ENCODE peak calls at places on chromosome 10, in five cellular contexts. O, K, B, X and H are unnamed samples.

GRCh38 chr10:92750788-92751533 is 61.2 kb downstream of the HHEX start:
- DNase-seq in O (no peak), K (no peak), B (no peak), X (no peak), H (no peak)

GRCh38 chr10:106863549-106863948 is 301.0 kb downstream of the SORCS1 start:
- DNase-seq in O (no peak), K (no peak), B (no peak), X (no peak), H (no peak)

GRCh38 chr10:133379152-133379800 is at the start of gene PAOX:
- DNase-seq in O (peak; percentile 55), K (peak; percentile 71), B (peak; percentile 62), X (no peak), H (no peak)

GRCh38 chr10:93715345-93715744 is 13.0 kb upstream of the FRA10AC1 start:
- DNase-seq in O (no peak), K (no peak), B (no peak), X (no peak), H (no peak)

GRCh38 chr10:74947781-74948401 is 121.5 kb downstream of the KAT6B start:
- DNase-seq in O (no peak), K (no peak), B (no peak), X (no peak), H (no peak)

GRCh38 chr10:60975716-60976115 is 31.7 kb upstream of the RHOBTB1 start:
- DNase-seq in O (no peak), K (no peak), B (no peak), X (no peak), H (no peak)

GRCh38 chr10:81820418-81820817 is 54.6 kb upstream of the NRG3 start:
- DNase-seq in O (no peak), K (no peak), B (no peak), X (no peak), H (no peak)

GRCh38 chr10:98423691-98424120 is 8.7 kb upstream of the PYROXD2 start:
- DNase-seq in O (no peak), K (no peak), B (peak; percentile 85), X (no peak), H (no peak)

GRCh38 chr10:60733189-60733815 is 45.0 kb upstream of the CDK1 start:
- DNase-seq in O (no peak), K (peak; percentile 57), B (peak; percentile 69), X (no peak), H (no peak)

GRCh38 chr10:112208981-112209380 is 25.4 kb upstream of the GPAM start:
- DNase-seq in O (no peak), K (no peak), B (no peak), X (no peak), H (no peak)

DNA sequence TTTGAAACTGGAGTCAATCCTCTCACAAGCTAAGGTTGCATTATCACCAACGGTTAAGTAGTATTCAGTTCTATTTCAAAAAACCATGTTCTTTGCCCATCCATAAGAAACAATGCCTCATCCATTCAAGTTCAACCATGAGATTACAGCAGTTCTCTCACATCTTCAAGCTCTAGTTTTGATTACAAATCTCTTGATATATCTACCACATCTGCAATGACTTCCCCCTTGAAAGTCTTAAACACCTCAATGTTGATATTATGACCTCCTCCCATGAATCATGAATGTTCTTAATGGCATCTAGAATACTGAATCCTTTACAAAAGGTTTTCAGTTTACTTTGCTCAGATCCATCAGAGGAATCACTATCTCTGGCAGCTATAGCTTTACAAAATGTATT is 81.8 kb downstream of the JMJD1C start:
- DNase-seq in O (no peak), K (no peak), B (no peak), X (no peak), H (no peak)
- H3K27ac ChIP-seq in O (no peak overlapping the region), K (no peak overlapping the region), B (no peak overlapping the region), X (no peak overlapping the region), H (no peak overlapping the region)

DNA sequence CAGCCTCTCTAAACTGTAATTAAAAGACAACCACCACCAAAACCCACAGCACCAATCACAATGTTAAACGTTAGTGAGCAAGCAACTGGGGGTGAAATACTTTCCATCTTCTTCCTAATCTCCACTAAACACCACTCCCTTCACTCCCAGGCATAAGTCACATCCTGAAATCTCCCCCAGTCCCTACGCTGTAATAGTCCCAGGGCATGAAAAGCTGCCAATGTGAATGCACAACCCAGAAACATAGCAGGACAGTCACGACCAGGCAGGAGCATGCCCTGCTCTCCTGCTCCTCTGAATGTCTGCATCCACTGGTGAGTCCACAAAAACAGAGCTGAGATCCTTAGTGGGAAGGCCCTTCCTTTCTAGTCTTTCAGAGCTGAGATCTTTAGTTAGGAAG is 288.9 kb downstream of the PARD3 start:
- DNase-seq in O (no peak), K (no peak), B (no peak), X (no peak), H (no peak)
- H3K27ac ChIP-seq in O (peak overlapping the region; percentile 22), K (no peak overlapping the region), B (peak overlapping the region; percentile 9), X (no peak overlapping the region), H (peak overlapping the region; percentile 77)

GRCh38 chr10:59536576-59537014 is 173.1 kb downstream of the SLC16A9 start:
- DNase-seq in O (no peak), K (no peak), B (no peak), X (no peak), H (no peak)

GRCh38 chr10:59538623-59539022 is 171.0 kb downstream of the SLC16A9 start:
- DNase-seq in O (no peak), K (no peak), B (no peak), X (no peak), H (no peak)

GRCh38 chr10:59536151-59536550 is 173.5 kb downstream of the SLC16A9 start:
- DNase-seq in O (no peak), K (no peak), B (no peak), X (no peak), H (peak; percentile 12)

GRCh38 chr10:59537451-59537850 is 172.2 kb downstream of the SLC16A9 start:
- DNase-seq in O (no peak), K (no peak), B (no peak), X (no peak), H (no peak)
- H3K27ac ChIP-seq in O (peak overlapping the region; percentile 67), K (no peak overlapping the region), B (no peak overlapping the region), X (no peak overlapping the region), H (no peak overlapping the region)

DNA sequence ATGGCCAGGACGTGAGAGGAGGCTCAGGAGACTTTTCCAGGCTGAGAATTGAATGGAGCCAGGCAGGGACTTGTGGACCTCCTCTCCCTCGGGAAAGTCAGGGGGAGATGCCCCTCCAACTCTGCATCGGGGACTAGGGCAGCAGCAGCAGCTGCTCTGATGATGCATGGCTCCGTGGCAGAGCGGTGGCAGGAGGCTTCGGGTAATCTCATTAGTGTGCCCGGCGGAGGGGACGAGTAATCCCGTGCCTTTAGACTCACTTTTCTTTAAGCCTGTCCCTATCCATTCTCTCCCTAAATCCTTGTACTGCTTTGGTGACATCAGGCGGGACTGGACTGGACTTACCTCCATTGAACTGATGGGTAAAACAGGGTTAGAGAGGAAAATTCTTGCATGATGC is 75.1 kb downstream of the ZMIZ1 start:
- DNase-seq in O (no peak), K (no peak), B (no peak), X (no peak), H (no peak)
- H3K27ac ChIP-seq in O (peak overlapping the region; percentile 91), K (no peak overlapping the region), B (no peak overlapping the region), X (no peak overlapping the region), H (no peak overlapping the region)

GRCh38 chr10:17199351-17199804 is 2.1 kb downstream of the TRDMT1 start:
- DNase-seq in O (no peak), K (no peak), B (no peak), X (no peak), H (no peak)
- H3K27ac ChIP-seq in O (peak overlapping the region; percentile 97), K (no peak overlapping the region), B (peak overlapping the region; percentile 53), X (no peak overlapping the region), H (no peak overlapping the region)

DNA sequence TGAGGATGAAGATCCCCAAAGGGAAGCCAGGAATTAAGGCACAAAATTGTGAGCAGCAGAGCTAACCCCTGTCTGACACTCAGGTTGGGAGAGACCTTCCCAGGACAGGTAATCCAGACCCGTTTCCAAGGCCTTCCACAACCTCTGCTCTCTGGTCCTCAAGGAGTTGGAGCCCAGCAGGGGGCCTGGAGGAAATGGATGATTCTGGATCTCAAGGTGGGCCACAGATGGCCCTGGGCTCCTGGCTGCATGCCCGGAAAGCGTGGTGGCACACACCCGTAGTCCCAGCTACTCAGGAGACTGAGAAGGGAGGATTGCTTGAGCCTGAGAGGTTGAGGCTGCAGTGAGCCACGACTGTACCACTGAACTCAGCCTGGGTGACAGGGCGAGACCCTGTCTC is 42.3 kb downstream of the DPYSL4 start:
- DNase-seq in O (no peak), K (no peak), B (no peak), X (no peak), H (no peak)
- H3K27ac ChIP-seq in O (no peak overlapping the region), K (no peak overlapping the region), B (no peak overlapping the region), X (no peak overlapping the region), H (no peak overlapping the region)

DNA sequence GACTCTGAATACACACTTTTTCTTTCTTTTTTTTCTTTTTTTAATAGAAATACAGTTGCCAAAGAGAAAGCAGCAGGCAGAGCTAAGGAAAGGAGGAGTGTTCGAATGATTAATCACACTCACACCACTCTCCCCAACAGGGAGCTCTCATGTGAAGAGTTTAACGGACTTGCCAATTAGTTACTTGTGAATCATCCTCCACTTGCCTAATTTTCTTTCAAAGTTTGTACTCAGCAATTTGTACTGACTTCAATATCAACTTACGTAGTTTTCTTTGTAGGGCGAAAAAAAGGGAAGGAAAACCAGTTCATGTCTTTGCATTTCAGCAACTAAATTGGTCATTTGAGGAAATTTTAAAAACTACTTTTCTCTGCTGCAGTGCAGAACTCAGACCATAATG is 109.2 kb downstream of the PIP4K2A start:
- DNase-seq in O (no peak), K (no peak), B (no peak), X (no peak), H (no peak)
- H3K27ac ChIP-seq in O (peak overlapping the region; percentile 68), K (no peak overlapping the region), B (no peak overlapping the region), X (peak overlapping the region; percentile 40), H (no peak overlapping the region)

DNA sequence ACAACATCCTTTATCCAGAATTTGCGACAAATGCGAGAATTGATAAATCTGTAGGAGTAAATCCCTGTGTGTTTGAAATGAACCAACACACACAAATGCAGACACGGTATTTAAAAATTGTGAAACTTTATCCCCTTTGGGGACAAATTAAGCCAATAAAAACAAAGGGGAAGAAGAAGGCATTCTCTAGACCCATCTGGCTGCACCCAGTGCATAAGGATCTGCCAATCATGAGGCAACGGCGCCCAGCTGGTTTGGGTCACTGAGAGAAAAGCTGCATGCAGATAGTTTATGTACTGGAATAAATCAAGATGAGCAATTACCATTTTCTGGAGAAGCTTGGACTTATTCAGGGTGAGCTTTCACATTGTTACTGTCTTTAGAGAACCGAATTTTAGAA is 45.7 kb downstream of the VAX1 start:
- DNase-seq in O (no peak), K (no peak), B (no peak), X (no peak), H (no peak)
- H3K27ac ChIP-seq in O (no peak overlapping the region), K (no peak overlapping the region), B (no peak overlapping the region), X (no peak overlapping the region), H (no peak overlapping the region)

DNA sequence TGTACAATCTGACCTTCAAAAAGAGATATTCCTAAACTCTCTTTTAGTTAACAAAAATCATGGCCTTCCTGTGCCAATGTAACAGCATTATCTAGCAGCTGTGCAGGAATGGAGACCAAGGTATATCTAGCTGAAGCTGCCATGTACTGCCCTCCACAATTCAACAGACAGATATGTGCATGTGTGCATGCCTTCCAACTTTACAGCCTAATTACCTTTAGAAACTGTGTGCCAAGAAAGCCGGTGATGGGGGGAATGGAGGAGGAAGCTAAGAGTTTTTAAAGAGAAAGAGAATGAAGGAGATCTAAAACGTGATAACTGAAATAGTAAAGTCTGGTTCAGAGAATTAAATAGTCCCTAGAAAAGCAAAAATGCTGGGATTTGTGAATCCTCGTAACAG is 108.8 kb downstream of the UPF2 start:
- DNase-seq in O (no peak), K (no peak), B (no peak), X (no peak), H (no peak)
- H3K27ac ChIP-seq in O (peak overlapping the region; percentile 72), K (no peak overlapping the region), B (no peak overlapping the region), X (no peak overlapping the region), H (peak overlapping the region; percentile 27)